ENCODE peak calls at places on chromosomes 13 and 19, in seven cellular contexts. K is right lobe of liver, V is fibroblast of lung, I is cardiac muscle cell, D is heart right ventricle, E is MM.1S, U is stomach. J is an unnamed sample.

GRCh38 chr19:896434-896833 is 3.1 kb downstream of the RNU6-9 start:
- DNase-seq in K (no peak), V (no peak), I (no peak), D (no peak), E (no peak), U (no peak), J (no peak)

GRCh38 chr13:36163303-36163702 is 32.1 kb upstream of the DCLK1 start:
- DNase-seq in K (no peak), V (peak; percentile 34), I (no peak), D (no peak), E (no peak), U (no peak), J (no peak)

GRCh38 chr13:106680796-106681482 is 113.0 kb upstream of the ARGLU1 start:
- DNase-seq in K (no peak), V (no peak), I (no peak), D (peak; percentile 16), E (no peak), U (no peak), J (no peak)

GRCh38 chr19:875265-875879 is 15.9 kb downstream of the CFD start:
- DNase-seq in K (no peak), V (no peak), I (no peak), D (no peak), E (no peak), U (no peak), J (no peak)

GRCh38 chr13:90302113-90302512 is 1045.4 kb upstream of the MIR17HG start:
- DNase-seq in K (no peak), V (peak; percentile 86), I (no peak), D (no peak), E (no peak), U (no peak), J (no peak)

GRCh38 chr19:43318796-43319314 is 34.6 kb upstream of the CD177 start:
- DNase-seq in K (no peak), V (no peak), I (no peak), D (no peak), E (no peak), U (no peak), J (no peak)

GRCh38 chr13:25980255-25980654 is 71.6 kb downstream of the SHISA2 start:
- DNase-seq in K (no peak), V (peak; percentile 10), I (peak; percentile 50), D (no peak), E (no peak), U (no peak), J (no peak)

GRCh38 chr19:19741184-19741583 is 8.3 kb upstream of the ZNF14 start:
- DNase-seq in K (no peak), V (no peak), I (no peak), D (no peak), E (no peak), U (no peak), J (no peak)

GRCh38 chr13:36715841-36716240 is 42.0 kb downstream of the SERTM1 start:
- DNase-seq in K (peak; percentile 50), V (no peak), I (peak; percentile 25), D (no peak), E (no peak), U (no peak), J (no peak)

GRCh38 chr13:88000239-88000638 is 329.1 kb downstream of the SLITRK5 start:
- DNase-seq in K (no peak), V (peak; percentile 18), I (no peak), D (no peak), E (no peak), U (no peak), J (no peak)

GRCh38 chr13:37956536-37956935 is 87.0 kb upstream of the TRPC4 start:
- DNase-seq in K (no peak), V (no peak), I (no peak), D (no peak), E (no peak), U (no peak), J (no peak)

GRCh38 chr13:91724591-91724990 is 326.2 kb downstream of the GPC5 start:
- DNase-seq in K (no peak), V (no peak), I (no peak), D (no peak), E (no peak), U (no peak), J (no peak)

GRCh38 chr19:4102339-4103072 is 21.4 kb downstream of the MAP2K2 start:
- DNase-seq in K (no peak), V (no peak), I (no peak), D (no peak), E (no peak), U (no peak), J (no peak)

GRCh38 chr19:41353466-41354342 is at the start of gene TGFB1:
- DNase-seq in K (peak; percentile 91), V (peak; percentile 85), I (peak; percentile 77), D (peak; percentile 89), E (peak; percentile 84), U (peak; percentile 85), J (peak; percentile 68)

GRCh38 chr19:4781851-4782250 is 9.7 kb upstream of the FEM1A start:
- DNase-seq in K (no peak), V (no peak), I (no peak), D (no peak), E (no peak), U (no peak), J (no peak)

GRCh38 chr13:26656919-26657318 is 99.4 kb downstream of the WASF3 start:
- DNase-seq in K (no peak), V (peak; percentile 58), I (peak; percentile 31), D (no peak), E (no peak), U (no peak), J (no peak)

GRCh38 chr13:74444877-74445479 is 310.8 kb upstream of the KLF12 start:
- DNase-seq in K (no peak), V (peak; percentile 35), I (no peak), D (no peak), E (no peak), U (no peak), J (no peak)

GRCh38 chr19:31296741-31297390 is 52.4 kb downstream of the TSHZ3 start:
- DNase-seq in K (no peak), V (no peak), I (no peak), D (no peak), E (no peak), U (no peak), J (no peak)

GRCh38 chr13:43307921-43308433 is 284.6 kb downstream of the DNAJC15 start:
- DNase-seq in K (peak; percentile 92), V (peak; percentile 77), I (peak; percentile 80), D (peak; percentile 79), E (no peak), U (peak; percentile 80), J (peak; percentile 58)

GRCh38 chr13:44003481-44003880 is 123.8 kb downstream of the LACC1 start:
- DNase-seq in K (no peak), V (no peak), I (no peak), D (no peak), E (no peak), U (no peak), J (no peak)

DNA sequence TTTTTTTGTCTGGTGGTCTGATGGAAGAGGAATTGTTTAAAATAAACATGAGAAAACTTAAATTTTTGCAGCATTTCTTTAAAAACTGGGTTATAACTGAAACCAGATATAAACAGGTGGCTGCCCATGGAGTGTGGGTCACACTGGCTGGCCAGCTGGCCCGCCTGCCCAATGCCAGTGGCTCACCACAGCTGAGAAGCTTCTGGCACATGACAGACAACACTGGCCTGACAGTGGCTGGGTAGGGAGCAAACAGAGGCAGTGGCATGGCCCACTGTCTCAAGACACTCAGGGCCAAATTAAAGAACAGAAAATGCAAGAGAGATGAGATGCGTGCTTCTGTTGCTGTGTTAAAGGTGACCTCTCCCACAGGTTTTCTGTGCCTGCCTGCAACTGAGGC is 3.1 kb upstream of the SLC35E1 start:
- DNase-seq in K (no peak), V (no peak), I (no peak), D (no peak), E (no peak), U (no peak), J (no peak)
- H3K4me1 ChIP-seq in K (peaks cover 33% of the 10 kb centered on the region), V (peaks cover 12% of the 10 kb centered on the region), I (peaks cover 6% of the 10 kb centered on the region), D (peaks cover 19% of the 10 kb centered on the region), E (peaks cover 16% of the 10 kb centered on the region), U (peaks cover 26% of the 10 kb centered on the region), J (peaks cover 3% of the 10 kb centered on the region)

DNA sequence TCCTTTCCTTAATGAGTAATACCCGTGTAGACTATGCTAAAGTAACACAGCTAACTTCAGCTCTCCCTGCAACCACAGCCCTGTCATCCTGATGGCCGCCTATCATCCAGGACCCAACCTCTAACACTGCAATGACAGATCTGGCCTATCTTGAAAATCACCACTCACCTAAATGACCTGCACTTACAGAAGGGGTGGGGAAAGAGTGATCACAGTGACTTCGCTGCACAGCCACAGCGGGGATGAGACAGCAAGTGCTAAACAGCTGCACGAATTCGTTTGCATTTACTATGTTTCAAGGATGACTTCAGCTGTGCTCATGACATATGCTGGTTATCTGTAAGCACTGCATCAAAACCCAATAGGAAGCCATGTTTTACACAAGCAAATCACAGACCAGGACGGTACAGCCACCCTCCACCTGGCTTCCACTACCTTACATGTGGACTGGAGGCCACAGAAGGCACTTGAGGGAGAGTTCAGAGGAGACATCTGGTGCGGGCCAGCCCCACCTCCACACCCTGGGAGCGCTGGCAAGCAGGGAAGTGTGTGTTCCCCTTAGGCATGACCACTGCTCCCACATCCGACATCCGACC is 95.9 kb downstream of the STK24 start:
- DNase-seq in K (no peak), V (peak; percentile 23), I (peak; percentile 15), D (no peak), E (no peak), U (no peak), J (peak; percentile 18)
- H3K4me3 ChIP-seq in K (no peak overlapping the region), V (no peak overlapping the region), I (no peak overlapping the region), D (no peak overlapping the region), E (no peak overlapping the region), U (no peak overlapping the region), J (no peak overlapping the region)

DNA sequence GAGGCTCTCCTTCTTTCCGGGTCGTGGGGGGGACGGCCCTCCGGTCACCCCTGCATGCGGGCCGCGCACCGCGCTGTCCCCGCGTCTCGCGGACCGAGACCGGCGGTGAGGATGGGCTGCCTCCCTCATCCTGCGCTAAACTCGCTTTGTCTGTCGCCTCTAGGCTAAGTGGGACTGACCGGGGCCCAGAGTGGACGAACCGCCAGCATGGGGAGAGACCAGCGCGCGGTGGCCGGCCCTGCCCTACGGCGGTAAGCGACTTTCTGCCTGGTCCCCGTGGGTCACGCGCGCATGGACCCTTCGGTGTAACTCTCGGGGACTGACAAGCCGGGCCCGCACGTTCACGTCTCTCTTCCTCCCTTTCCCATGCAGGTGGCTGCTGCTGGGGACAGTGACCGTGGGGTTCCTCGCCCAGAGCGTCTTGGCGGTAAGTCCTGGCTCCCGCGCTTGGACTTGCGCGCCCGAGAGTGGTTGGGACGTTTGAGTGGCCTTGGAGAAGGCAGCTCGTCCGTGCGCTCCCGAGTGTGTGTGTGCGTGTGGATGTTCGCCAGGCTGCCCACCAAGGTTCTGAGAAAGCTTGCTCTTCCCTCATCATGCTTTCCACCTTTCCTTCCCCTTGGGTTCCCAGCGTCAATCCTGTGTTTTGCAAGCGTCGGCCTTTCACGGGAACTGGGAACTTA is 753 bp downstream of the COL4A2 start:
- DNase-seq in K (no peak), V (peak; percentile 64), I (peak; percentile 53), D (no peak), E (no peak), U (no peak), J (no peak)
- H3K27ac ChIP-seq in K (peak overlapping the region; percentile 77), V (peak overlapping the region; percentile 73), I (peak overlapping the region; percentile 46), D (peak overlapping the region; percentile 98), E (no peak overlapping the region), U (peak overlapping the region; percentile 92), J (peak overlapping the region; percentile 15)

DNA sequence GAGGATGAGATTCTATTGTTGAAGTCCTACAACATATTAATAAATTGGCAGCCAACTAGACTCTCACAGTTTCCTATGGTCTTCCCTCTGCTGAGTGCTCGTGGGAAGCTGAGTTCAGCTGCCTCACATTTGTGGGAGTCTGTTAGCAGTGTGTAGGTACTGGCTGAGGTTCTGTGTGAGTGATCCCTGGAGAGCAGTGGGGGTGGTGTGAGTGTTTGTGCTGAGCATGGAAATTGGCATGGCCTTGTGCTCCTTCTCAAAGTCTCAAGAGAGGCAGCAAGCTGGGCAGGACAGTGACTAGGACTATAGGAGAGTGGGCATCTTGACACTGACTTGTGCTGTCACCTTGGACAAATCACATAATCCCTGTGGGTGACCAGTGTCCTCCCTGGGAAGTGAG is 298.3 kb downstream of the MTUS2 start:
- DNase-seq in K (no peak), V (no peak), I (no peak), D (no peak), E (no peak), U (no peak), J (no peak)
- H3K4me1 ChIP-seq in K (peaks cover 3% of the 10 kb centered on the region), V (no peaks in the 10 kb centered on the region), I (no peaks in the 10 kb centered on the region), D (no peaks in the 10 kb centered on the region), E (no peaks in the 10 kb centered on the region), U (no peaks in the 10 kb centered on the region), J (no peaks in the 10 kb centered on the region)

J was measured in small intestine.